ENCODE peak calls at places on chromosome 17, in nine cellular contexts. C, O, Q, K, G, F, J, D and W are unnamed samples.

GRCh38 chr17:82653651-82654528 is 5.6 kb upstream of the WDR45B start:
- DNase-seq in C (no peak), O (no peak), Q (no peak), K (no peak), G (no peak), F (no peak), J (no peak), D (no peak), W (no peak)

GRCh38 chr17:43530303-43531081 is 15.6 kb downstream of the ETV4 start:
- DNase-seq in C (peak), O (peak), Q (peak), K (peak), G (no peak), F (peak), J (peak), D (peak), W (peak)

GRCh38 chr17:58960068-58960467 is 146.6 kb downstream of the TRIM37 start:
- DNase-seq in C (no peak), O (no peak), Q (no peak), K (peak), G (no peak), F (peak), J (no peak), D (peak), W (peak)

GRCh38 chr17:38889745-38890409 is 20.0 kb downstream of the LASP1 start:
- DNase-seq in C (no peak), O (no peak), Q (no peak), K (no peak), G (no peak), F (no peak), J (no peak), D (no peak), W (no peak)

GRCh38 chr17:55402374-55402773 is 19.3 kb downstream of the MMD start:
- DNase-seq in C (no peak), O (no peak), Q (no peak), K (peak), G (no peak), F (peak), J (no peak), D (no peak), W (no peak)

GRCh38 chr17:75814900-75815373 is 29.3 kb downstream of the UNC13D start:
- DNase-seq in C (no peak), O (peak), Q (no peak), K (peak), G (no peak), F (no peak), J (no peak), D (peak), W (peak)

GRCh38 chr17:60149691-60150582 is at the start of gene CA4:
- DNase-seq in C (no peak), O (peak), Q (no peak), K (no peak), G (no peak), F (no peak), J (no peak), D (no peak), W (no peak)

GRCh38 chr17:63419949-63420867 is 25.9 kb downstream of the CYB561 start:
- DNase-seq in C (no peak), O (no peak), Q (no peak), K (no peak), G (no peak), F (no peak), J (no peak), D (no peak), W (no peak)

GRCh38 chr17:70446446-70446845 is 277.1 kb downstream of the KCNJ2 start:
- DNase-seq in C (no peak), O (no peak), Q (no peak), K (no peak), G (no peak), F (no peak), J (no peak), D (no peak), W (no peak)

GRCh38 chr17:29929544-29930398 is at the start of gene SSH2:
- DNase-seq in C (peak), O (peak), Q (peak), K (peak), G (peak), F (peak), J (peak), D (peak), W (peak)

GRCh38 chr17:82338858-82339633 is 5.5 kb upstream of the SECTM1 start:
- DNase-seq in C (no peak), O (no peak), Q (no peak), K (peak), G (no peak), F (peak), J (peak), D (peak), W (peak)

GRCh38 chr17:29180788-29181160 is 576 bp upstream of the MYO18A start:
- DNase-seq in C (no peak), O (no peak), Q (no peak), K (no peak), G (no peak), F (no peak), J (no peak), D (no peak), W (no peak)

GRCh38 chr17:17063546-17064122 is 21.4 kb downstream of the MPRIP start:
- DNase-seq in C (no peak), O (peak), Q (peak), K (no peak), G (peak), F (no peak), J (peak), D (no peak), W (peak)

DNA sequence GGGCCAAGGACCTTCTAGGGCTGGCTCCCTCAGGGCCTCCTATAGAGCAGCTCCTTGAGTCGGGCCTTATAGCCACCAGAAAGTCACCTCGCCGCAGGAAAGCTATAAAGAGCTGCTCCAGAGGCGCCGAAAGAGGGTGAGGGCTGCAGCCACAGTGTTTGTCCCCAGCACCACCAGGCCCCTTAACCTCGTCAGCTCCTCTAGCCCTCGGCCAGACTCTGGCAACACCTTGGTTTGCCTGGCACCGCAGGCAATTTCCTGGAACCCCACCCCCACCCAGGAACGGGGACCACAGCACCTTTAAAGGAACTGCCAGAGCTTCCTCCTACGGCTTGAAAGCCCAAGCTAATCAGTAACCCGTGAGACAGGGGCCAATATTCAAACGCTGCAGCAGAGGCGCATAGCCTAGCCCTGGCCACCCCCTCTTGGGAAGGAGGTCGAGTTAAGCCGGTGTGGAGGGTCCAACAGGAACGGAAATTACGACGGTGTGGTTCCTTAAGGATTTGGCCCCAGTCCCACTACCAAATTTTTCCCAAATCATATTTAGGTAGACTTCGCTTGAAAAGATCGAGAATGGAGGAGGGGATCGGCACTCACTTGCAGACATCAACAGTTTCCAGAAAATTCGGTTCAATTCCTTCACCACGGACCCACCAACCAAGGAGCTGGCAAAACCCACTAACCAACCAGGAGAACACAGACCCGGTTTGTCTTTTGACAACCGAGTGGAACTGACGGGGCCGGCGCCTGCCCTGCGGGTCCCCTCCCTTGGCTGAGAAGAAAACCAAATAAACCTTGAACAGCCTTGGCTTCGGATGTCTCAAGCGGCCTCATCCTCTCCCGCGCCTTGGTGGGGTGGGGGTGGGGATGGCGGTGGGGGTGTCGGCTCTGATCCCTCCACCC is 3.0 kb downstream of the HOXB6 start:
- DNase-seq in C (peak), O (no peak), Q (no peak), K (no peak), G (no peak), F (no peak), J (no peak), D (no peak), W (no peak)
- H3K4me3 ChIP-seq in C (peak), O (no peak), Q (peak), K (no peak), G (no peak), F (peak), J (no peak), D (no peak), W (peak)

GRCh38 chr17:44877121-44877520 is 22.1 kb downstream of the EFTUD2 start:
- DNase-seq in C (no peak), O (no peak), Q (no peak), K (no peak), G (no peak), F (no peak), J (no peak), D (no peak), W (no peak)

GRCh38 chr17:44875761-44876160 is 23.5 kb downstream of the EFTUD2 start:
- DNase-seq in C (no peak), O (no peak), Q (no peak), K (no peak), G (no peak), F (no peak), J (no peak), D (no peak), W (no peak)

GRCh38 chr17:44881145-44881544 is 18.1 kb downstream of the EFTUD2 start:
- DNase-seq in C (no peak), O (no peak), Q (no peak), K (no peak), G (no peak), F (no peak), J (no peak), D (no peak), W (no peak)

GRCh38 chr17:44878627-44879221 is 20.5 kb downstream of the EFTUD2 start:
- DNase-seq in C (no peak), O (no peak), Q (no peak), K (peak), G (no peak), F (peak), J (peak), D (no peak), W (peak)
- TF ChIP-seq CTCF in C (peak), O (peak), Q (peak), K (peak), G (no peak), F (peak), J (peak), D (peak), W (peak)

GRCh38 chr17:78316115-78316866 is 43.6 kb downstream of the SOCS3 start:
- DNase-seq in C (no peak), O (no peak), Q (no peak), K (no peak), G (no peak), F (no peak), J (no peak), D (no peak), W (no peak)
- H3K4me3 ChIP-seq in C (peak), O (no peak), Q (peak), K (peak), G (no peak), F (peak), J (no peak), D (peak), W (peak)

DNA sequence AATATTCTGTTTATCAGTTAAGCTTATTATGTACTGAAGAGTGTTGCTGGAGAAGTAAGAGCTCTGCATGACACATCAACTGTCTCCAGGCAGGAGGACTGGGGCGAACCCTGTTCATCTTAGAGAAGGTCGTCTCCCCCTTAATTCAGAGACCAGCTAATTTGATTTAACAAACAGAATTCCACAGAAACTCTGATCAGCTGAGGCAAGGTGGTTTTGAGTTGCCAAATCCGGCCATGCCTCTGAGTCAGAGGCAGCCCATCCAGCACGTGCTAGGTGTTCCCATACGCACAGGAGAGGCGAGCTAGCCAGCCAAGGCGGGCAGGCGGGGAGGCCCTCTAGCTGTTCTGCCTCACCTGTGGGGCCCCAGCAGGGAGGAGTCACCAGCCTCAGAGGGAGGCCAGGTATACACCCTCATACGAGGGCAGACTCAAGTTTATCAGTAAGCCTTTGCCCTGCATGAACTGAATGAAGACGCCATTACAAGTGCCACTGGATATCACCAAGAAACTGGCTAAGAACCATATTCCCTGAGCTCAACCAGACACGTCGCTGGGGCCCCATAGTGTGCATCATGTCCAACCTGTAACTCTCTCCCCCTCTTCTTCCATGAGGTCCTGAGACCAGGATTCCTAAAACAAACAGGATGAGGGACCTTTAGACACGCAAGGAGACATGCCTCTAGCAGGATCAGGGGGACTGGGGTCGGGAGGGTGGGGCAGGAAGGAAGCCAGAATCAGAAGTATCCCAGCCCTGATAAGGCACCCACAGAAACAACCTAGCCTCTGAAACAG is 25.7 kb downstream of the STAT5A start:
- DNase-seq in C (no peak), O (no peak), Q (no peak), K (no peak), G (peak), F (no peak), J (no peak), D (no peak), W (no peak)
- TF ChIP-seq CTCF in C (no peak), O (no peak), Q (no peak), K (no peak), G (no peak), F (no peak), J (no peak), D (no peak), W (no peak)

DNA sequence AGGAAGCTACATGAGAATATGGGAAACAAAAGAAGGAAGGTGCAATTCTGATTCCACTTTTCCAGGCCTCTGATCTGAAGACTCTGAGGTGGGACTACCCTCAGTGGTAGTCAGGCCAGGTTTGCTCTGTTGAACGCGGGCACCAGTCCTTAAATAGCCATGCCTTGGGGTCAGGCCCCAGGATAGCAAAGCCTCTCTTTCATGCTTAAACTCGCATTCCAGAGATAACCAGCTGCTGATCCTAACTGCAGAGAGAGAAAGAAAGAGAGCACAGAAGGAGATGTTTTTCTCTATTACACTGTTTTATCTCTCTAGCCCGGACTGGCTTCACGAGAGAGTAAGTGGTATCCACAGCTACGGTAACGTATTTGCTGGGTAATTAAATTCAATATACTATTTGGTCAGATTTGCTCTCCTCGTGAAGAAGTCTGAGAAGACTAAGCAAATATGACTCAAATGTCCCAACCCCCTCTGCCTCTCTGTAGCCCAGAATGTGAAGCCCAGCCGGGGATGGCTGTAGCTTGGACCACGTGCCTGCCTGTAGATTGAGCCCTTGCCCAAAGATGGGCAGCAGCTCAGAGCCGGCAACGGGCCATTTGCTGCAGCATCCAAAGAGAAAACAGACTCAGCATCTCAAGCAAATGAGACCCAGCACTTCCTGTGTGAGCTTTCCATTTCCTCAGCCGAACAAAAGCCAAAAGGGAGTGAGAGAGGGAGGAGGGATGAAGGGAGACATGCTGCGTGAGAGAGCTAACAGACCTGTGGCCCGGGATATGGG is 122.2 kb downstream of the SMG6 start:
- DNase-seq in C (peak), O (peak), Q (peak), K (peak), G (no peak), F (no peak), J (no peak), D (peak), W (peak)
- H3K4me3 ChIP-seq in C (no peak), O (no peak), Q (peak), K (no peak), G (no peak), F (no peak), J (no peak), D (no peak), W (peak)

GRCh38 chr17:69208640-69209039 is 20.0 kb downstream of the ABCA10 start:
- DNase-seq in C (no peak), O (no peak), Q (no peak), K (no peak), G (no peak), F (no peak), J (no peak), D (no peak), W (no peak)

GRCh38 chr17:69218986-69219385 is 9.6 kb downstream of the ABCA10 start:
- DNase-seq in C (no peak), O (no peak), Q (no peak), K (no peak), G (no peak), F (no peak), J (no peak), D (no peak), W (no peak)

DNA sequence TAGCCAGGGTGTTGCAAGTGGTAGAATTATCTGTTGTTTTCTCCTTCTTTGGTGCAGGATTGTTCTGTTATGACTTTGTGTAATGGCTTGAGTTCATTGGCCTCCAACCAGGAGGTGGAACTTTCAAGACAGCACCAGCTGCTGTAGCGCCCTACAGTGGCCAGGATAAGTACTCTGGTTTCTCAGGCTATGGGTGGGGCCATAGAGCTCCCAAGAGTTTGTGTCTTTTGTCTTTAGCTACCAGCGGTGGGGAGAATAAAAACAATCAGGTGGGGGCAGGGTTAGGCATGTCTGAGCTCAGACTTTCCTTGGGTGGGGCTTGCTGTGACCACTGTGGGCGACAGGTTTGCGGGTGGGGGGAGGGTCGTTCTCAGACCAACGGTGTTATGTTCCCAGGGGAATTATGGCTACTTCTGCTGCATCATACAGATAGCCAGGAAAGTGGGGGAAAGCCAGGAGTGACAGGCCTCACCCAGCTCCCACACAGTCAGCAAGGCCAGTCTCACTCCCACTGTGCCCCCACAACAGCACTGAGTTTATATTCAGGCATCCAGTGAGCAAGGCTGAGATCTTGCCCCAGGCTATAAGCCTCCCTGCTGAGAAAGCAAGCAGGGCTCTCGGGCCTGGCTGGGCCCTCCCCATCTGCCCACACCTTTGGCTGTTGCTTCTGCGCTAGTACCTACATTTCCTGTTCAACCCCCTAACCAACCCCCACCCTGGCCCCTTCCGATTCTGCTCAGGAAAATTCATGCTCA is 15.4 kb downstream of the ABCA10 start:
- DNase-seq in C (no peak), O (no peak), Q (no peak), K (no peak), G (no peak), F (no peak), J (no peak), D (no peak), W (no peak)
- TF ChIP-seq CTCF in C (no peak), O (no peak), Q (no peak), K (no peak), G (no peak), F (no peak), J (no peak), D (no peak), W (no peak)